ENCODE peak calls at places on chromosomes 12 and 14, in seven cellular contexts. One of them, this sample, is unnamed. For H3K27me3, the result is how much of the 10 kb centered on the place peaks cover.

GRCh38 chr12:6703631-6704030 is 3.0 kb upstream of the PIANP start:
- DNase-seq in aorta: peak
- DNase-seq in AG04450: no peak
- DNase-seq in tibial artery: no peak
- DNase-seq in uterus: no peak
- DNase-seq in breast epithelium: no peak
- DNase-seq in cardiac muscle cell: peak
- DNase-seq in this sample: no peak

GRCh38 chr12:113961921-113962710 is 4.0 kb downstream of the RBM19 start:
- DNase-seq in aorta: no peak
- DNase-seq in AG04450: no peak
- DNase-seq in tibial artery: no peak
- DNase-seq in uterus: no peak
- DNase-seq in breast epithelium: no peak
- DNase-seq in cardiac muscle cell: no peak
- DNase-seq in this sample: no peak

GRCh38 chr12:65658360-65658759 is 165.9 kb upstream of the HMGA2 start:
- DNase-seq in aorta: no peak
- DNase-seq in AG04450: no peak
- DNase-seq in tibial artery: no peak
- DNase-seq in uterus: no peak
- DNase-seq in breast epithelium: no peak
- DNase-seq in cardiac muscle cell: no peak
- DNase-seq in this sample: no peak

GRCh38 chr12:125683748-125684381 is 618.6 kb downstream of the AACS start:
- DNase-seq in aorta: peak
- DNase-seq in AG04450: no peak
- DNase-seq in tibial artery: no peak
- DNase-seq in uterus: no peak
- DNase-seq in breast epithelium: no peak
- DNase-seq in cardiac muscle cell: peak
- DNase-seq in this sample: no peak

GRCh38 chr12:105048315-105048714 is 35.9 kb downstream of the ALDH1L2 start:
- DNase-seq in aorta: no peak
- DNase-seq in AG04450: no peak
- DNase-seq in tibial artery: no peak
- DNase-seq in uterus: no peak
- DNase-seq in breast epithelium: no peak
- DNase-seq in cardiac muscle cell: no peak
- DNase-seq in this sample: no peak

GRCh38 chr12:97984951-97985350 is 522.3 kb downstream of the RMST start:
- DNase-seq in aorta: no peak
- DNase-seq in AG04450: no peak
- DNase-seq in tibial artery: no peak
- DNase-seq in uterus: no peak
- DNase-seq in breast epithelium: no peak
- DNase-seq in cardiac muscle cell: no peak
- DNase-seq in this sample: no peak

GRCh38 chr12:47881826-47882427 is 22.9 kb downstream of the VDR start:
- DNase-seq in aorta: no peak
- DNase-seq in AG04450: peak
- DNase-seq in tibial artery: peak
- DNase-seq in uterus: peak
- DNase-seq in breast epithelium: no peak
- DNase-seq in cardiac muscle cell: no peak
- DNase-seq in this sample: no peak

GRCh38 chr12:47862881-47863280 is 41.9 kb downstream of the VDR start:
- DNase-seq in aorta: no peak
- DNase-seq in AG04450: no peak
- DNase-seq in tibial artery: no peak
- DNase-seq in uterus: no peak
- DNase-seq in breast epithelium: no peak
- DNase-seq in cardiac muscle cell: no peak
- DNase-seq in this sample: no peak

GRCh38 chr12:113762155-113762848 is 203.8 kb downstream of the RBM19 start:
- DNase-seq in aorta: no peak
- DNase-seq in AG04450: no peak
- DNase-seq in tibial artery: no peak
- DNase-seq in uterus: no peak
- DNase-seq in breast epithelium: no peak
- DNase-seq in cardiac muscle cell: no peak
- DNase-seq in this sample: no peak

GRCh38 chr14:61396694-61397093 is 75.3 kb downstream of the PRKCH start:
- DNase-seq in aorta: no peak
- DNase-seq in AG04450: no peak
- DNase-seq in tibial artery: no peak
- DNase-seq in uterus: no peak
- DNase-seq in breast epithelium: no peak
- DNase-seq in cardiac muscle cell: no peak
- DNase-seq in this sample: no peak

GRCh38 chr12:92987846-92988621 is 58.9 kb upstream of the EEA1 start:
- DNase-seq in aorta: no peak
- DNase-seq in AG04450: no peak
- DNase-seq in tibial artery: peak
- DNase-seq in uterus: no peak
- DNase-seq in breast epithelium: no peak
- DNase-seq in cardiac muscle cell: peak
- DNase-seq in this sample: peak

GRCh38 chr12:58847876-58848600 is 72.3 kb downstream of the LRIG3 start:
- DNase-seq in aorta: no peak
- DNase-seq in AG04450: no peak
- DNase-seq in tibial artery: no peak
- DNase-seq in uterus: no peak
- DNase-seq in breast epithelium: no peak
- DNase-seq in cardiac muscle cell: no peak
- DNase-seq in this sample: no peak

GRCh38 chr12:6370994-6371754 is 4.2 kb downstream of the SCNN1A start:
- DNase-seq in aorta: peak
- DNase-seq in AG04450: no peak
- DNase-seq in tibial artery: no peak
- DNase-seq in uterus: peak
- DNase-seq in breast epithelium: no peak
- DNase-seq in cardiac muscle cell: no peak
- DNase-seq in this sample: no peak

GRCh38 chr12:2198088-2198501 is 145.3 kb downstream of the CACNA1C start:
- DNase-seq in aorta: no peak
- DNase-seq in AG04450: no peak
- DNase-seq in tibial artery: no peak
- DNase-seq in uterus: peak
- DNase-seq in breast epithelium: no peak
- DNase-seq in cardiac muscle cell: no peak
- DNase-seq in this sample: no peak

GRCh38 chr12:95402096-95402495 is 71.9 kb upstream of the METAP2 start:
- DNase-seq in aorta: no peak
- DNase-seq in AG04450: no peak
- DNase-seq in tibial artery: no peak
- DNase-seq in uterus: no peak
- DNase-seq in breast epithelium: no peak
- DNase-seq in cardiac muscle cell: no peak
- DNase-seq in this sample: no peak

GRCh38 chr14:70660967-70661871 is 19.5 kb downstream of the TTC9 start:
- DNase-seq in aorta: no peak
- DNase-seq in AG04450: no peak
- DNase-seq in tibial artery: no peak
- DNase-seq in uterus: no peak
- DNase-seq in breast epithelium: no peak
- DNase-seq in cardiac muscle cell: no peak
- DNase-seq in this sample: no peak

GRCh38 chr12:53795927-53796326 is 44.1 kb upstream of the CISTR start:
- DNase-seq in aorta: no peak
- DNase-seq in AG04450: no peak
- DNase-seq in tibial artery: no peak
- DNase-seq in uterus: no peak
- DNase-seq in breast epithelium: no peak
- DNase-seq in cardiac muscle cell: no peak
- DNase-seq in this sample: no peak

GRCh38 chr12:23055004-23055403 is 430.0 kb downstream of the ETNK1 start:
- DNase-seq in aorta: no peak
- DNase-seq in AG04450: no peak
- DNase-seq in tibial artery: no peak
- DNase-seq in uterus: no peak
- DNase-seq in breast epithelium: no peak
- DNase-seq in cardiac muscle cell: peak
- DNase-seq in this sample: no peak

GRCh38 chr12:22289250-22289649 is 45.3 kb downstream of the ST8SIA1 start:
- DNase-seq in aorta: no peak
- DNase-seq in AG04450: no peak
- DNase-seq in tibial artery: no peak
- DNase-seq in uterus: no peak
- DNase-seq in breast epithelium: no peak
- DNase-seq in cardiac muscle cell: no peak
- DNase-seq in this sample: no peak

GRCh38 chr14:104892517-104893434 is 27.7 kb downstream of the CEP170B start:
- DNase-seq in aorta: peak
- DNase-seq in AG04450: no peak
- DNase-seq in tibial artery: no peak
- DNase-seq in uterus: peak
- DNase-seq in breast epithelium: peak
- DNase-seq in cardiac muscle cell: no peak
- DNase-seq in this sample: no peak

GRCh38 chr14:91177073-91177796 is 63.4 kb downstream of the DGLUCY start:
- DNase-seq in aorta: peak
- DNase-seq in AG04450: no peak
- DNase-seq in tibial artery: peak
- DNase-seq in uterus: peak
- DNase-seq in breast epithelium: no peak
- DNase-seq in cardiac muscle cell: peak
- DNase-seq in this sample: no peak

GRCh38 chr14:74988131-74988530 is 14.6 kb upstream of the EIF2B2 start:
- DNase-seq in aorta: no peak
- DNase-seq in AG04450: no peak
- DNase-seq in tibial artery: no peak
- DNase-seq in uterus: no peak
- DNase-seq in breast epithelium: no peak
- DNase-seq in cardiac muscle cell: no peak
- DNase-seq in this sample: no peak

GRCh38 chr12:3299929-3300832 is 190.8 kb upstream of the PRMT8 start:
- DNase-seq in aorta: peak
- DNase-seq in AG04450: peak
- DNase-seq in tibial artery: peak
- DNase-seq in uterus: peak
- DNase-seq in breast epithelium: peak
- DNase-seq in cardiac muscle cell: peak
- DNase-seq in this sample: peak

GRCh38 chr12:2581293-2582045 is 213.3 kb upstream of the FKBP4 start:
- DNase-seq in aorta: peak
- DNase-seq in AG04450: no peak
- DNase-seq in tibial artery: no peak
- DNase-seq in uterus: no peak
- DNase-seq in breast epithelium: no peak
- DNase-seq in cardiac muscle cell: no peak
- DNase-seq in this sample: no peak

GRCh38 chr14:61585598-61586538 is 109.4 kb upstream of the HIF1A start:
- DNase-seq in aorta: peak
- DNase-seq in AG04450: no peak
- DNase-seq in tibial artery: peak
- DNase-seq in uterus: peak
- DNase-seq in breast epithelium: peak
- DNase-seq in cardiac muscle cell: no peak
- DNase-seq in this sample: no peak

GRCh38 chr12:121911824-121912585 is 6.4 kb upstream of the CFAP251 start:
- DNase-seq in aorta: no peak
- DNase-seq in AG04450: no peak
- DNase-seq in tibial artery: no peak
- DNase-seq in uterus: no peak
- DNase-seq in breast epithelium: no peak
- DNase-seq in cardiac muscle cell: no peak
- DNase-seq in this sample: no peak

GRCh38 chr12:53975019-53975815 is 463 bp upstream of the HOTAIR start:
- DNase-seq in aorta: no peak
- DNase-seq in AG04450: no peak
- DNase-seq in tibial artery: no peak
- DNase-seq in uterus: no peak
- DNase-seq in breast epithelium: no peak
- DNase-seq in cardiac muscle cell: no peak
- DNase-seq in this sample: no peak

GRCh38 chr12:82207556-82207955 is 150.6 kb downstream of the CCDC59 start:
- DNase-seq in aorta: no peak
- DNase-seq in AG04450: no peak
- DNase-seq in tibial artery: no peak
- DNase-seq in uterus: no peak
- DNase-seq in breast epithelium: no peak
- DNase-seq in cardiac muscle cell: no peak
- DNase-seq in this sample: no peak
- H3K27me3 ChIP-seq in aorta: under half
- H3K27me3 ChIP-seq in AG04450: under half
- H3K27me3 ChIP-seq in tibial artery: under half
- H3K27me3 ChIP-seq in uterus: under half
- H3K27me3 ChIP-seq in breast epithelium: under half
- H3K27me3 ChIP-seq in cardiac muscle cell: under half
- H3K27me3 ChIP-seq in this sample: under half

GRCh38 chr12:132276066-132276719 is 53.2 kb downstream of the GALNT9 start:
- DNase-seq in aorta: no peak
- DNase-seq in AG04450: no peak
- DNase-seq in tibial artery: no peak
- DNase-seq in uterus: no peak
- DNase-seq in breast epithelium: no peak
- DNase-seq in cardiac muscle cell: no peak
- DNase-seq in this sample: no peak
- H3K27me3 ChIP-seq in aorta: under half
- H3K27me3 ChIP-seq in AG04450: under half
- H3K27me3 ChIP-seq in tibial artery: under half
- H3K27me3 ChIP-seq in uterus: under half
- H3K27me3 ChIP-seq in breast epithelium: half or more
- H3K27me3 ChIP-seq in cardiac muscle cell: under half
- H3K27me3 ChIP-seq in this sample: half or more

GRCh38 chr14:101399737-101400517 is 161.4 kb upstream of the DIO3 start:
- DNase-seq in aorta: no peak
- DNase-seq in AG04450: no peak
- DNase-seq in tibial artery: no peak
- DNase-seq in uterus: no peak
- DNase-seq in breast epithelium: no peak
- DNase-seq in cardiac muscle cell: no peak
- DNase-seq in this sample: no peak
- H3K27me3 ChIP-seq in aorta: under half
- H3K27me3 ChIP-seq in AG04450: under half
- H3K27me3 ChIP-seq in tibial artery: under half
- H3K27me3 ChIP-seq in uterus: under half
- H3K27me3 ChIP-seq in breast epithelium: under half
- H3K27me3 ChIP-seq in cardiac muscle cell: under half
- H3K27me3 ChIP-seq in this sample: under half

DNA sequence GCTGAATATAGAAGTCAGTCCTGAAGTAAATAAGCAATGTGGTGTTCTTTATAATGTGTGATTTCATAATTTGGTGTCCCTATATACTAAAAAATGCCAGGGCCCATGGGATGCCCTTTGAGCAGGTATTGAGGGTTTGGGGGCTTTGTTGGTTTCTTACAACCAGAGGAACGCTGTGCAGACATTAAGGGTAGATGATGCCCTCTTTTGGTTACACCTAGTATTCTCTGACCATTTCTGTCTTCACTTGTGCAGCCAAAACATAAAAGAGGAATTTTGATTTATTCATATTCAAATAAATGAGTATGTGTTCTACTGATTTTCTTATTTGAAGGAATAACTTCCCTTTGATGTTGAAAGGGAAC is 3.0 kb downstream of the LGR5 start:
- DNase-seq in aorta: no peak
- DNase-seq in AG04450: no peak
- DNase-seq in tibial artery: no peak
- DNase-seq in uterus: no peak
- DNase-seq in breast epithelium: no peak
- DNase-seq in cardiac muscle cell: no peak
- DNase-seq in this sample: no peak
- H3K27me3 ChIP-seq in aorta: under half
- H3K27me3 ChIP-seq in AG04450: under half
- H3K27me3 ChIP-seq in tibial artery: under half
- H3K27me3 ChIP-seq in uterus: under half
- H3K27me3 ChIP-seq in breast epithelium: half or more
- H3K27me3 ChIP-seq in cardiac muscle cell: half or more
- H3K27me3 ChIP-seq in this sample: under half

GRCh38 chr12:4809013-4809448 is 88.8 kb downstream of the GALNT8 start:
- DNase-seq in aorta: peak
- DNase-seq in AG04450: no peak
- DNase-seq in tibial artery: peak
- DNase-seq in uterus: no peak
- DNase-seq in breast epithelium: no peak
- DNase-seq in cardiac muscle cell: peak
- DNase-seq in this sample: no peak
- H3K27me3 ChIP-seq in aorta: under half
- H3K27me3 ChIP-seq in AG04450: under half
- H3K27me3 ChIP-seq in tibial artery: under half
- H3K27me3 ChIP-seq in uterus: under half
- H3K27me3 ChIP-seq in breast epithelium: half or more
- H3K27me3 ChIP-seq in cardiac muscle cell: half or more
- H3K27me3 ChIP-seq in this sample: under half